ENCODE peak calls at places on chromosomes 2 and 18, in six cellular contexts. O is fibroblast of mammary gland, T is Panc1, Y is H1, V is BE2C, B is astrocyte of the cerebellum. X is an unnamed sample.

GRCh38 chr2:236558999-236559978 is 10.3 kb upstream of the ACKR3 start:
- DNase-seq in Y (no peak), T (no peak), O (no peak), V (no peak), B (no peak), X (no peak)

GRCh38 chr2:74414913-74415761 is 6.3 kb downstream of the C2orf81 start:
- DNase-seq in T (no peak), V (no peak), Y (no peak), B (no peak), O (peak), X (no peak)

GRCh38 chr18:12599966-12600365 is 57.9 kb downstream of the SPIRE1 start:
- DNase-seq in Y (no peak), V (no peak), O (no peak), B (no peak), T (no peak), X (no peak)

GRCh38 chr2:228065686-228066085 is 115.8 kb downstream of the SPHKAP start:
- DNase-seq in V (no peak), O (no peak), B (no peak), Y (no peak), T (no peak), X (peak)

GRCh38 chr2:228646061-228646460 is 464.6 kb upstream of the SPHKAP start:
- DNase-seq in T (no peak), Y (no peak), B (no peak), V (no peak), O (peak), X (no peak)

GRCh38 chr2:133424876-133425275 is 143.4 kb downstream of the NCKAP5 start:
- DNase-seq in Y (no peak), B (peak), O (no peak), V (no peak), T (no peak), X (no peak)

GRCh38 chr2:215907147-215907546 is 106.2 kb downstream of the MREG start:
- DNase-seq in O (no peak), T (no peak), B (no peak), Y (no peak), V (no peak), X (no peak)

GRCh38 chr2:1136071-1136470 is 185.4 kb downstream of the SNTG2 start:
- DNase-seq in Y (no peak), T (no peak), V (no peak), B (no peak), O (peak), X (peak)

GRCh38 chr2:37653805-37654378 is 17.6 kb downstream of the CDC42EP3 start:
- DNase-seq in B (no peak), V (no peak), T (no peak), O (no peak), Y (no peak), X (peak)

GRCh38 chr2:100814453-100814852 is 5.5 kb upstream of the NPAS2 start:
- DNase-seq in O (no peak), V (no peak), B (no peak), T (no peak), Y (no peak), X (no peak)

GRCh38 chr2:127039387-127040031 is 67.4 kb downstream of the BIN1 start:
- DNase-seq in V (no peak), O (no peak), Y (no peak), T (no peak), B (no peak), X (no peak)

GRCh38 chr18:54616220-54616848 is 25.3 kb downstream of the DYNAP start:
- DNase-seq in O (no peak), B (no peak), T (no peak), Y (no peak), V (no peak), X (no peak)

GRCh38 chr2:110852541-110853263 is 120.3 kb downstream of the ACOXL start:
- DNase-seq in V (no peak), O (no peak), B (no peak), T (no peak), Y (no peak), X (no peak)

GRCh38 chr2:86249176-86249842 is 50.1 kb downstream of the MRPL35 start:
- DNase-seq in B (peak), T (no peak), V (peak), Y (no peak), O (peak), X (peak)

GRCh38 chr2:55759271-55759921 is 65.8 kb upstream of the PNPT1 start:
- DNase-seq in T (no peak), B (no peak), V (no peak), O (no peak), Y (no peak), X (no peak)

GRCh38 chr2:149597050-149598013 is 9.8 kb upstream of the MMADHC start:
- DNase-seq in Y (no peak), T (peak), O (peak), B (peak), V (peak), X (peak)

GRCh38 chr2:101754613-101755012 is 57.1 kb downstream of the MAP4K4 start:
- DNase-seq in O (peak), V (no peak), T (no peak), Y (no peak), B (peak), X (peak)

GRCh38 chr2:8538951-8539621 is 142.8 kb upstream of the ID2 start:
- DNase-seq in B (no peak), T (no peak), O (no peak), Y (no peak), V (peak), X (no peak)

GRCh38 chr18:6414118-6414722 is 491 bp downstream of the L3MBTL4 start:
- DNase-seq in Y (peak), O (no peak), B (no peak), T (no peak), V (no peak), X (no peak)

GRCh38 chr18:21117385-21118135 is 5.9 kb upstream of the ROCK1 start:
- DNase-seq in O (peak), Y (no peak), T (no peak), V (no peak), B (peak), X (no peak)

GRCh38 chr2:172342056-172342455 is 85.3 kb upstream of the ITGA6 start:
- DNase-seq in O (no peak), Y (no peak), B (no peak), T (no peak), V (no peak), X (no peak)

GRCh38 chr2:172674034-172674967 is 61.3 kb upstream of the RAPGEF4 start:
- DNase-seq in Y (peak), O (peak), V (no peak), T (no peak), B (no peak), X (no peak)

GRCh38 chr18:21341141-21341540 is 99.1 kb downstream of the GREB1L start:
- DNase-seq in T (no peak), V (no peak), B (no peak), O (peak), Y (no peak), X (peak)

GRCh38 chr18:42268186-42268725 is 313.2 kb downstream of the PIK3C3 start:
- DNase-seq in Y (no peak), B (no peak), O (no peak), V (no peak), T (no peak), X (no peak)

GRCh38 chr2:11872948-11873269 is 126.5 kb downstream of the LPIN1 start:
- DNase-seq in Y (no peak), V (no peak), T (no peak), B (no peak), O (no peak), X (no peak)

GRCh38 chr18:58787750-58788149 is 76.9 kb upstream of the ZNF532 start:
- DNase-seq in Y (no peak), B (no peak), T (no peak), O (no peak), V (no peak), X (no peak)

GRCh38 chr18:13369353-13369752 is 150.8 kb downstream of the LDLRAD4 start:
- DNase-seq in V (no peak), B (no peak), O (no peak), Y (no peak), T (no peak), X (no peak)

GRCh38 chr2:18378020-18378653 is 182.3 kb downstream of the RDH14 start:
- DNase-seq in Y (peak), O (peak), T (no peak), B (peak), V (peak), X (peak)

GRCh38 chr2:215434447-215435260 is 1.2 kb downstream of the FN1 start:
- DNase-seq in Y (no peak), B (no peak), O (peak), V (no peak), T (no peak), X (no peak)

GRCh38 chr2:216189410-216189809 is 80.3 kb downstream of the XRCC5 start:
- DNase-seq in Y (no peak), V (no peak), B (no peak), T (no peak), O (peak), X (no peak)

GRCh38 chr2:151523825-151524224 is 114.1 kb downstream of the RIF1 start:
- DNase-seq in V (no peak), B (no peak), Y (no peak), O (peak), T (no peak), X (peak)

GRCh38 chr18:13242797-13243196 is 24.2 kb downstream of the LDLRAD4 start:
- DNase-seq in B (no peak), T (no peak), Y (no peak), O (no peak), V (no peak), X (no peak)

GRCh38 chr2:69589973-69590652 is 53.4 kb downstream of the AAK1 start:
- DNase-seq in Y (no peak), V (no peak), O (peak), B (no peak), T (no peak), X (no peak)

GRCh38 chr2:197803033-197803444 is 1.4 kb upstream of the PLCL1 start:
- DNase-seq in B (peak), T (peak), V (peak), Y (no peak), O (peak), X (peak)

GRCh38 chr18:58753976-58754375 is 82.7 kb downstream of the MALT1 start:
- DNase-seq in O (peak), Y (no peak), V (no peak), T (no peak), B (no peak), X (no peak)

DNA sequence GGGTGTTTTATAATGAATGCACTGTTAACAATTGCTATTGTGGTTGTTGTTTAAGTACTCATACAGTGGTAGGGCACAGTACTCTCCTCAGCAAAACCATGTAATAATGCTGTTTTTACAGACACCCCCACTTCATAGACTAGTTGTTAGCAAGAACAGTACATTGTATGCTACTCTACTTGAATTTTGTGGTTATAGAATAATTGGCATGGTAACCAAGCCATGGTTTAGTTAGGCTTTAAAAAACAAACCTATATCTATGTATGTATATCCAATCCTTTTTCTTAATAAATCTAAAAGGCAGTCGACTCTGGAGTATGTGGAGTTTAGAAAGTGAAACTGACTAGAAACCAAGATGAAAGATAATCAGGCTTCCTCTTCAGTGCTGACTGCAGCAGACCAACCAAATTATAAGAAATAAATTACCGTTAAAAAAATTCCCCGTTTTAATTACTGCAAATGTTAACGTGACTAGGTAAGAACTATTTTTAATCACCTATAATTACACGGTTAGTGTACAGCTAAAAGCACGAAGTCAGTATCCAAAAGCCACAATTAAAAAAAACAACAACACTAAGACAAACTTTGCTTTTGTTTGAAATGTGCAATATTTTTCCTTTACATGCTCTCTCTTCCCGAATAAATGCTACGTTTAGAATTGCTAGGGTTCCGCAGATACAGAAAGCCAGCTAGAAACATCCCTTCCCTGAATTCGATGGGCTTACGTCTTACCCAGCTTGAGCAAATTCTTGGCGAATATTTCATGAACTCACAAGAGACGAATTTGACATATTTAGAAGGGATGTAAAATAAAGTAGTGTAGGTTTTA is 113.3 kb upstream of the SERTAD2 start:
- DNase-seq in O (peak), Y (no peak), B (no peak), V (no peak), T (no peak), X (no peak)
- TF ChIP-seq CTCF in O (no peak), Y (no peak), B (no peak), V (no peak), T (no peak), X (no peak)

GRCh38 chr2:88191722-88192042 is 21.5 kb downstream of the THNSL2 start:
- DNase-seq in T (no peak), O (no peak), B (no peak), V (no peak), Y (no peak), X (no peak)
- TF ChIP-seq CTCF in T (peak), O (no peak), B (no peak), V (no peak), Y (no peak), X (no peak)

GRCh38 chr2:31541853-31542252 is 38.9 kb downstream of the SRD5A2 start:
- DNase-seq in T (no peak), O (no peak), Y (no peak), B (no peak), V (no peak), X (no peak)

GRCh38 chr2:31553362-31553761 is 27.4 kb downstream of the SRD5A2 start:
- DNase-seq in B (no peak), V (no peak), O (no peak), Y (no peak), T (no peak), X (no peak)

GRCh38 chr2:31547485-31547884 is 33.3 kb downstream of the SRD5A2 start:
- DNase-seq in Y (no peak), V (no peak), O (no peak), T (no peak), B (no peak), X (no peak)
- TF ChIP-seq CTCF in Y (no peak), V (no peak), O (no peak), T (no peak), B (no peak), X (no peak)

GRCh38 chr2:40466926-40467325 is 15.0 kb upstream of the SLC8A1 start:
- DNase-seq in O (no peak), T (no peak), B (no peak), Y (no peak), V (no peak), X (no peak)
- TF ChIP-seq CTCF in O (no peak), T (no peak), B (no peak), Y (no peak), V (no peak), X (no peak)